ENCODE peak calls at places on chromosomes 2 and 18, in seven cellular contexts. J is stimulated activated CD8-positive, alpha-beta memory T cell treated with anti-CD3 and anti-CD28 coated beads, Interleukin-4, amount 100 ng/mL, for 4 hours; P is Caki2; O is posterior vena cava; C is lower lobe of right lung; N is ACHN; F is NCI-H1436. R is an unnamed sample.

GRCh38 chr2:161344737-161345136 is 36.5 kb downstream of the PSMD14 start:
- DNase-seq in J (no peak), P (no peak), N (no peak), F (no peak), C (no peak), O (no peak), R (no peak)

GRCh38 chr2:232367591-232368233 is 10.8 kb upstream of the ALPP start:
- DNase-seq in C (no peak), F (no peak), O (no peak), J (no peak), N (peak), P (no peak), R (no peak)

GRCh38 chr2:117918608-117919007 is 95.3 kb downstream of the CCDC93 start:
- DNase-seq in F (no peak), N (no peak), O (no peak), C (no peak), P (no peak), J (no peak), R (no peak)

GRCh38 chr2:233426619-233427342 is 72.5 kb downstream of the DGKD start:
- DNase-seq in C (no peak), F (no peak), N (peak), J (peak), O (no peak), P (peak), R (no peak)

GRCh38 chr2:39739386-39739785 is 39.7 kb downstream of the THUMPD2 start:
- DNase-seq in F (no peak), N (no peak), P (no peak), J (no peak), O (no peak), C (no peak), R (no peak)

GRCh38 chr2:241810304-241811208 is 1.6 kb downstream of the NEU4 start:
- DNase-seq in C (no peak), P (no peak), F (no peak), J (no peak), O (peak), N (no peak), R (no peak)

GRCh38 chr2:148802448-148803220 is 72.4 kb upstream of the KIF5C start:
- DNase-seq in C (no peak), O (no peak), F (no peak), J (no peak), N (peak), P (no peak), R (no peak)

GRCh38 chr18:79917351-79918088 is 33.9 kb downstream of the SLC66A2 start:
- DNase-seq in C (peak), J (no peak), P (no peak), N (no peak), F (no peak), O (peak), R (no peak)

GRCh38 chr2:216216951-216217903 is 108.1 kb downstream of the XRCC5 start:
- DNase-seq in J (no peak), C (no peak), F (no peak), N (peak), P (peak), O (no peak), R (no peak)

GRCh38 chr2:15127876-15128275 is 433.3 kb downstream of the NBAS start:
- DNase-seq in P (no peak), O (no peak), C (no peak), J (no peak), F (no peak), N (no peak), R (no peak)

GRCh38 chr2:16282511-16282910 is 342.2 kb downstream of the MYCN start:
- DNase-seq in J (no peak), C (no peak), N (no peak), O (no peak), P (no peak), F (no peak), R (no peak)

GRCh38 chr2:18976112-18976961 is 382.1 kb downstream of the OSR1 start:
- DNase-seq in N (peak), C (no peak), P (no peak), O (peak), F (peak), J (no peak), R (no peak)

GRCh38 chr2:217360781-217361485 is 501.1 kb upstream of the TNP1 start:
- DNase-seq in C (no peak), O (no peak), P (peak), F (no peak), N (no peak), J (no peak), R (no peak)

GRCh38 chr2:26691881-26692813 is at the start of gene KCNK3:
- DNase-seq in J (no peak), N (peak), C (peak), P (peak), O (peak), F (peak), R (no peak)

GRCh38 chr2:240435457-240435954 is at the start of gene GPC1:
- DNase-seq in O (peak), F (peak), P (peak), C (peak), N (peak), J (no peak), R (no peak)